ENCODE peak calls at places on chromosome 2, in seven cellular contexts. N is K562, S is H1, X is HCT116, U is SK-N-SH, Z is HepG2, P is GM12878. I is an unnamed sample.

GRCh38 chr2:145028055-145028630 is 508.2 kb upstream of the ZEB2 start:
- DNase-seq in N (no peak), S (no peak), X (no peak), U (no peak), Z (no peak), P (no peak), I (no peak)

GRCh38 chr2:239275037-239275685 is 125.7 kb downstream of the HDAC4 start:
- DNase-seq in N (peak; percentile 74), S (no peak), X (peak; percentile 97), U (peak; percentile 90), Z (no peak), P (no peak), I (no peak)

GRCh38 chr2:32735370-32735769 is 107.5 kb downstream of the TTC27 start:
- DNase-seq in N (no peak), S (no peak), X (no peak), U (no peak), Z (no peak), P (no peak), I (no peak)

GRCh38 chr2:157172866-157173578 is 84.5 kb upstream of the GALNT5 start:
- DNase-seq in N (no peak), S (no peak), X (no peak), U (no peak), Z (no peak), P (no peak), I (no peak)

GRCh38 chr2:144671695-144672094 is 151.8 kb upstream of the ZEB2 start:
- DNase-seq in N (no peak), S (no peak), X (no peak), U (no peak), Z (no peak), P (no peak), I (no peak)

GRCh38 chr2:100666996-100667395 is 104.2 kb downstream of the PDCL3 start:
- DNase-seq in N (no peak), S (no peak), X (no peak), U (no peak), Z (no peak), P (no peak), I (no peak)

GRCh38 chr2:45649855-45650806 is 1.3 kb upstream of the PRKCE start:
- DNase-seq in N (peak; percentile 46), S (peak; percentile 77), X (no peak), U (peak; percentile 89), Z (peak; percentile 64), P (no peak), I (peak; percentile 66)

GRCh38 chr2:145638675-145639074 is 1118.8 kb upstream of the ZEB2 start:
- DNase-seq in N (peak; percentile 11), S (no peak), X (no peak), U (peak; percentile 1), Z (no peak), P (no peak), I (no peak)

GRCh38 chr2:38581193-38582147 is 21.3 kb downstream of the HNRNPLL start:
- DNase-seq in N (peak; percentile 29), S (no peak), X (peak; percentile 52), U (peak; percentile 44), Z (peak; percentile 80), P (peak; percentile 23), I (no peak)

GRCh38 chr2:96321230-96322103 is 3.6 kb upstream of the ITPRIPL1 start:
- DNase-seq in N (peak; percentile 71), S (peak; percentile 87), X (no peak), U (peak; percentile 88), Z (peak; percentile 14), P (peak; percentile 82), I (no peak)

GRCh38 chr2:47083886-47084682 is 71.0 kb downstream of the STPG4 start:
- DNase-seq in N (no peak), S (no peak), X (no peak), U (peak; percentile 53), Z (no peak), P (no peak), I (no peak)

GRCh38 chr2:20568501-20569463 is 82.1 kb downstream of the HS1BP3 start:
- DNase-seq in N (no peak), S (no peak), X (no peak), U (no peak), Z (no peak), P (no peak), I (no peak)

GRCh38 chr2:72999729-73000725 is 71.5 kb downstream of the SFXN5 start:
- DNase-seq in N (no peak), S (peak; percentile 38), X (no peak), U (no peak), Z (no peak), P (no peak), I (no peak)

GRCh38 chr2:12091201-12091806 is 344.9 kb downstream of the LPIN1 start:
- DNase-seq in N (no peak), S (no peak), X (no peak), U (no peak), Z (no peak), P (no peak), I (no peak)

GRCh38 chr2:86809481-86810121 is 18.9 kb upstream of the CD8A start:
- DNase-seq in N (no peak), S (no peak), X (no peak), U (no peak), Z (no peak), P (no peak), I (no peak)

DNA sequence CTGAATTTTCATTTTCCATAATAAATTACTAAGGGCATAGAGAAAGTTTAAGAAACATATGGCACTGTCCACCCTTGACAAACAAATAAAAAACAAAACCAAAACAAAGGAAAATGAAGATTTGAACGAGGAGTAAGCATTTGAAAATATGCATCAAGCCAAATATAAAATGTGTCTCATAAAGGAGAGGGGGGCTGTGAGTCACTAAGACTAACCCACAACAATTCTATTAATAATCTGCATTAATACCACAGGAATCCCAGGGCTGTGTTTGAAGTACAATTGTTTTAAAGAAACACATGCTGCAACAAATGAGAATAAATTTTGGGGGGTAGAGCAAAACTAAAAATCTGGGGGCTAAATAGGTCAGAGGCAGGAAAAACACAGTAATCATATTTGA is 53.8 kb upstream of the STK17B start:
- DNase-seq in N (no peak), S (no peak), X (no peak), U (no peak), Z (no peak), P (no peak), I (no peak)
- TF ChIP-seq JUND in N (no peak), S (no peak), X (no peak), U (peak; percentile 73), Z (no peak), P (no peak), I (no peak)

GRCh38 chr2:24969784-24970183 is 2.0 kb downstream of the DNAJC27 start:
- DNase-seq in N (no peak), S (no peak), X (no peak), U (no peak), Z (no peak), P (no peak), I (no peak)
- TF ChIP-seq JUND in N (no peak), S (no peak), X (no peak), U (no peak), Z (no peak), P (no peak), I (no peak)

GRCh38 chr2:109017017-109017416 is 28.0 kb upstream of the EDAR start:
- DNase-seq in N (no peak), S (no peak), X (no peak), U (no peak), Z (peak; percentile 32), P (no peak), I (no peak)

GRCh38 chr2:109014476-109014875 is 25.5 kb upstream of the EDAR start:
- DNase-seq in N (no peak), S (no peak), X (no peak), U (no peak), Z (no peak), P (no peak), I (no peak)

GRCh38 chr2:109018452-109018851 is 29.4 kb upstream of the EDAR start:
- DNase-seq in N (no peak), S (no peak), X (no peak), U (no peak), Z (no peak), P (no peak), I (no peak)

GRCh38 chr2:109013046-109013445 is 24.0 kb upstream of the EDAR start:
- DNase-seq in N (no peak), S (no peak), X (no peak), U (no peak), Z (no peak), P (no peak), I (no peak)

GRCh38 chr2:109016376-109016775 is 27.4 kb upstream of the EDAR start:
- DNase-seq in N (no peak), S (no peak), X (no peak), U (no peak), Z (no peak), P (no peak), I (no peak)
- TF ChIP-seq JUND in N (no peak), S (no peak), X (no peak), U (no peak), Z (no peak), P (no peak), I (no peak)

GRCh38 chr2:195695002-195695631 is 38.1 kb downstream of the SLC39A10 start:
- DNase-seq in N (peak; percentile 14), S (peak; percentile 55), X (no peak), U (no peak), Z (no peak), P (no peak), I (no peak)

GRCh38 chr2:195700480-195700879 is 43.5 kb downstream of the SLC39A10 start:
- DNase-seq in N (no peak), S (no peak), X (no peak), U (no peak), Z (no peak), P (no peak), I (no peak)

GRCh38 chr2:195697681-195698220 is 40.7 kb downstream of the SLC39A10 start:
- DNase-seq in N (no peak), S (no peak), X (no peak), U (no peak), Z (no peak), P (no peak), I (no peak)

GRCh38 chr2:195696012-195696411 is 39.0 kb downstream of the SLC39A10 start:
- DNase-seq in N (no peak), S (no peak), X (no peak), U (no peak), Z (no peak), P (no peak), I (no peak)

GRCh38 chr2:195694553-195694952 is 37.5 kb downstream of the SLC39A10 start:
- DNase-seq in N (no peak), S (no peak), X (no peak), U (no peak), Z (no peak), P (no peak), I (no peak)
- TF ChIP-seq JUND in N (no peak), S (no peak), X (no peak), U (no peak), Z (no peak), P (no peak), I (no peak)